ENCODE peak calls at places on chromosomes 13 and 19, in nine cellular contexts. P is upper lobe of left lung, W is fibroblast of pulmonary artery, U is C1 segment of cervical spinal cord, N is gastrocnemius medialis, Q is progenitor cell of endocrine pancreas, V is T-cell, O is EH, D is GOT3. Z is an unnamed sample.

GRCh38 chr19:52336976-52337375 is 933 bp downstream of the ZNF610 start:
- DNase-seq in P (no peak), W (peak; percentile 13), U (no peak), N (no peak), Q (no peak), V (no peak), O (no peak), D (no peak), Z (no peak)

GRCh38 chr13:60758637-60759036 is 361.6 kb downstream of the TDRD3 start:
- DNase-seq in P (no peak), W (no peak), U (no peak), N (no peak), Q (no peak), V (no peak), O (no peak), D (no peak), Z (no peak)

GRCh38 chr19:7435602-7436001 is 53.2 kb downstream of the PEX11G start:
- DNase-seq in P (no peak), W (no peak), U (no peak), N (no peak), Q (no peak), V (no peak), O (no peak), D (no peak), Z (no peak)

GRCh38 chr13:84430441-84430840 is 548.2 kb upstream of the SLITRK1 start:
- DNase-seq in P (no peak), W (peak; percentile 4), U (no peak), N (no peak), Q (no peak), V (no peak), O (no peak), D (no peak), Z (no peak)

GRCh38 chr13:87669379-87669978 is 1.7 kb upstream of the SLITRK5 start:
- DNase-seq in P (no peak), W (peak; percentile 42), U (no peak), N (no peak), Q (no peak), V (no peak), O (no peak), D (no peak), Z (peak; percentile 11)

GRCh38 chr13:20869540-20869939 is 33.0 kb downstream of the XPO4 start:
- DNase-seq in P (no peak), W (peak; percentile 35), U (no peak), N (no peak), Q (no peak), V (no peak), O (peak; percentile 27), D (no peak), Z (no peak)

GRCh38 chr19:12886943-12887747 is at the start of gene KLF1:
- DNase-seq in P (no peak), W (no peak), U (no peak), N (no peak), Q (no peak), V (no peak), O (no peak), D (no peak), Z (no peak)

GRCh38 chr19:5563008-5563431 is 4.7 kb downstream of the TINCR start:
- DNase-seq in P (no peak), W (no peak), U (no peak), N (no peak), Q (no peak), V (no peak), O (no peak), D (no peak), Z (no peak)

GRCh38 chr13:85652536-85652935 is 146.7 kb downstream of the SLITRK6 start:
- DNase-seq in P (no peak), W (no peak), U (no peak), N (no peak), Q (no peak), V (no peak), O (no peak), D (no peak), Z (no peak)

GRCh38 chr19:45070861-45071544 is 5.3 kb downstream of the ZNF296 start:
- DNase-seq in P (no peak), W (no peak), U (no peak), N (no peak), Q (no peak), V (no peak), O (no peak), D (no peak), Z (no peak)

GRCh38 chr19:34733266-34733825 is 697 bp upstream of the ZNF181 start:
- DNase-seq in P (no peak), W (no peak), U (no peak), N (peak; percentile 57), Q (peak; percentile 15), V (no peak), O (no peak), D (no peak), Z (peak; percentile 72)

GRCh38 chr19:40217027-40217810 is 965 bp downstream of the TTC9B start:
- DNase-seq in P (peak; percentile 59), W (no peak), U (no peak), N (no peak), Q (peak; percentile 48), V (no peak), O (no peak), D (no peak), Z (peak; percentile 44)

GRCh38 chr13:26980099-26981031 is 191.2 kb downstream of the USP12 start:
- DNase-seq in P (no peak), W (no peak), U (no peak), N (no peak), Q (no peak), V (no peak), O (no peak), D (no peak), Z (no peak)

GRCh38 chr13:98847780-98848179 is 95.3 kb upstream of the SLC15A1 start:
- DNase-seq in P (no peak), W (peak; percentile 78), U (no peak), N (no peak), Q (no peak), V (no peak), O (no peak), D (no peak), Z (no peak)

GRCh38 chr19:873084-874019 is 13.9 kb downstream of the CFD start:
- DNase-seq in P (no peak), W (peak; percentile 26), U (no peak), N (peak; percentile 60), Q (no peak), V (peak; percentile 81), O (peak; percentile 43), D (no peak), Z (no peak)

Z was measured in nucleus accumbens.